ENCODE peak calls at places on chromosome 15, in eight cellular contexts. One of them, this sample, is unnamed.

GRCh38 chr15:74548236-74548635 is 7.2 kb downstream of the ARID3B start:
- DNase-seq in heart left ventricle: no peak
- DNase-seq in right atrium auricular region: no peak
- DNase-seq in transverse colon: no peak
- DNase-seq in fibroblast of lung: no peak
- DNase-seq in breast epithelium: no peak
- DNase-seq in dorsolateral prefrontal cortex: no peak
- DNase-seq in AG04450: no peak
- DNase-seq in this sample: no peak

GRCh38 chr15:64455951-64456350 is 4.4 kb upstream of the ZNF609 start:
- DNase-seq in heart left ventricle: peak
- DNase-seq in right atrium auricular region: no peak
- DNase-seq in transverse colon: peak
- DNase-seq in fibroblast of lung: peak
- DNase-seq in breast epithelium: no peak
- DNase-seq in dorsolateral prefrontal cortex: peak
- DNase-seq in AG04450: no peak
- DNase-seq in this sample: no peak

GRCh38 chr15:100878601-100879000 is 1.0 kb upstream of the ALDH1A3 start:
- DNase-seq in heart left ventricle: no peak
- DNase-seq in right atrium auricular region: no peak
- DNase-seq in transverse colon: no peak
- DNase-seq in fibroblast of lung: no peak
- DNase-seq in breast epithelium: no peak
- DNase-seq in dorsolateral prefrontal cortex: no peak
- DNase-seq in AG04450: no peak
- DNase-seq in this sample: no peak

GRCh38 chr15:54227569-54227968 is 249.3 kb downstream of the UNC13C start:
- DNase-seq in heart left ventricle: no peak
- DNase-seq in right atrium auricular region: no peak
- DNase-seq in transverse colon: no peak
- DNase-seq in fibroblast of lung: no peak
- DNase-seq in breast epithelium: no peak
- DNase-seq in dorsolateral prefrontal cortex: no peak
- DNase-seq in AG04450: no peak
- DNase-seq in this sample: no peak

GRCh38 chr15:55709458-55709857 is 33.5 kb downstream of the PRTG start:
- DNase-seq in heart left ventricle: no peak
- DNase-seq in right atrium auricular region: no peak
- DNase-seq in transverse colon: no peak
- DNase-seq in fibroblast of lung: no peak
- DNase-seq in breast epithelium: no peak
- DNase-seq in dorsolateral prefrontal cortex: no peak
- DNase-seq in AG04450: no peak
- DNase-seq in this sample: no peak

GRCh38 chr15:67822537-67823370 is 2.6 kb upstream of the SKOR1 start:
- DNase-seq in heart left ventricle: no peak
- DNase-seq in right atrium auricular region: no peak
- DNase-seq in transverse colon: no peak
- DNase-seq in fibroblast of lung: no peak
- DNase-seq in breast epithelium: no peak
- DNase-seq in dorsolateral prefrontal cortex: no peak
- DNase-seq in AG04450: no peak
- DNase-seq in this sample: no peak

GRCh38 chr15:79524531-79524930 is 92.4 kb downstream of the MINAR1 start:
- DNase-seq in heart left ventricle: no peak
- DNase-seq in right atrium auricular region: no peak
- DNase-seq in transverse colon: no peak
- DNase-seq in fibroblast of lung: no peak
- DNase-seq in breast epithelium: no peak
- DNase-seq in dorsolateral prefrontal cortex: no peak
- DNase-seq in AG04450: no peak
- DNase-seq in this sample: no peak

GRCh38 chr15:32855942-32856341 is 138.1 kb downstream of the GREM1 start:
- DNase-seq in heart left ventricle: no peak
- DNase-seq in right atrium auricular region: no peak
- DNase-seq in transverse colon: no peak
- DNase-seq in fibroblast of lung: peak
- DNase-seq in breast epithelium: no peak
- DNase-seq in dorsolateral prefrontal cortex: no peak
- DNase-seq in AG04450: peak
- DNase-seq in this sample: peak

DNA sequence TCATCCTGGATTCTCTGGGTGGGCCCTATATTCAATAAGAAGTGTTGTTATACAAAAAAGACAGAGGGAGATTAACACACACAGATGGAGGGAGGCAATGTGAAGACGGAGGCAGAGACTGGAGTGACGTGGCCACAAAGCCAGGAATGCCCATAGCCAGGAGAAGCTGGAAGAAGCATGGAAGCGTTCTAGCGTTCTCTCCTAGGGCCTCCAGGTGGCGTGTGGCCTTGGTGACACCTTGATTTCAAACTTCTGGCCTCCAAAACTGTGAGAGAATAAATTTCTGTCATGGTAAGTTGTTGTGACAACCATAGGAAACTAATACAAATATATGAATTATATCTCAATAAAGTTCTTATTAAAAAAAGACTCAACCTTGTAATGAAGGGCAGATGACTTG is 21.3 kb downstream of the THBS1 start:
- DNase-seq in heart left ventricle: no peak
- DNase-seq in right atrium auricular region: no peak
- DNase-seq in transverse colon: no peak
- DNase-seq in fibroblast of lung: no peak
- DNase-seq in breast epithelium: no peak
- DNase-seq in dorsolateral prefrontal cortex: no peak
- DNase-seq in AG04450: no peak
- DNase-seq in this sample: no peak
- TF ChIP-seq CTCF in heart left ventricle: no peak
- TF ChIP-seq CTCF in right atrium auricular region: no peak
- TF ChIP-seq CTCF in transverse colon: no peak
- TF ChIP-seq CTCF in fibroblast of lung: no peak
- TF ChIP-seq CTCF in breast epithelium: no peak
- TF ChIP-seq CTCF in dorsolateral prefrontal cortex: no peak
- TF ChIP-seq CTCF in AG04450: peak
- TF ChIP-seq CTCF in this sample: no peak

GRCh38 chr15:70096975-70097336 is 761 bp downstream of the TLE3 start:
- DNase-seq in heart left ventricle: no peak
- DNase-seq in right atrium auricular region: no peak
- DNase-seq in transverse colon: no peak
- DNase-seq in fibroblast of lung: no peak
- DNase-seq in breast epithelium: no peak
- DNase-seq in dorsolateral prefrontal cortex: no peak
- DNase-seq in AG04450: no peak
- DNase-seq in this sample: no peak

GRCh38 chr15:70098170-70098460 is 398 bp upstream of the TLE3 start:
- DNase-seq in heart left ventricle: no peak
- DNase-seq in right atrium auricular region: no peak
- DNase-seq in transverse colon: peak
- DNase-seq in fibroblast of lung: no peak
- DNase-seq in breast epithelium: no peak
- DNase-seq in dorsolateral prefrontal cortex: no peak
- DNase-seq in AG04450: no peak
- DNase-seq in this sample: no peak

GRCh38 chr15:70098461-70099166 is 897 bp upstream of the TLE3 start:
- DNase-seq in heart left ventricle: no peak
- DNase-seq in right atrium auricular region: no peak
- DNase-seq in transverse colon: peak
- DNase-seq in fibroblast of lung: peak
- DNase-seq in breast epithelium: no peak
- DNase-seq in dorsolateral prefrontal cortex: no peak
- DNase-seq in AG04450: no peak
- DNase-seq in this sample: no peak

GRCh38 chr15:70096215-70096974 is 1.3 kb downstream of the TLE3 start:
- DNase-seq in heart left ventricle: peak
- DNase-seq in right atrium auricular region: no peak
- DNase-seq in transverse colon: peak
- DNase-seq in fibroblast of lung: peak
- DNase-seq in breast epithelium: peak
- DNase-seq in dorsolateral prefrontal cortex: peak
- DNase-seq in AG04450: no peak
- DNase-seq in this sample: no peak

DNA sequence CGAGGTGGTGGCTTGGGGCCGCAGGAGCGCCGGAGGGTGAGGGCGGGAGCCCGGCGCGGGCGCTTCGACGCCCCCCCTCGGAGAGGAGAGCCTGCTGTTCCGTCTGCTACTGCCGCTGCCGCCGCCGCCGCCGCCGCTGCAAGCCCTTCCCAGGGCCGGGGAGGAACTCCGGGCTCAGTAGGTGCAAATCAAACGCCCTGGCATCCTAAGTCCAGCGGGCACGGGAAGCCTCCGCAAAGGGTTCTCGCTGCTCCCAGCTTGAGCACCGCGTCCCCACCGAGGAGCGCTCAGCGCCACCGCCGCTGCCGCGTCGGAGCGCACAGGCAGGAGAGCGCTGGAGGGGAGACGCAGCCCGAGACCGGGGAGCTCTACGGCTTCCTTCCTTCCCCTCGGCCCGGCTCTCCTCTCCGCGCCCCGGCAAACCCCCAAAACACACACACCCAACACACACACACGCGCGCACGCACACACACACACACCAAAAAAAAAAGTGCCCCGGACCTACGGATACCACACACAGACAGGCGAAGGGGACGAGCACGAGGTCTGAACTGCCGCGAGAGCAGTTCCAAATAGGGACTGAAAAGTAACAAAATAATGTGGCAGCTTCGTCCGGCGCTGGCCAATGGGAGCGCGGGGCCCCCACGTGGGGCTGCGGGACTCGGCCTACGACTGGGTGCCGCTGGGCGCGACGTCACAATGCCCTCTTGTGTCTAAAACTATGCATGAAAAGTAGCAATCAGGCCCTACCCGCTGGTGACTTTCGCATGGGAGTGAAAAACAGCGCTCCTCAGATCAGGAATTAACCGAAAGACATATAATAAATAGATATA is at the start of gene TLE3:
- DNase-seq in heart left ventricle: peak
- DNase-seq in right atrium auricular region: peak
- DNase-seq in transverse colon: peak
- DNase-seq in fibroblast of lung: peak
- DNase-seq in breast epithelium: peak
- DNase-seq in dorsolateral prefrontal cortex: peak
- DNase-seq in AG04450: peak
- DNase-seq in this sample: peak
- TF ChIP-seq CTCF in heart left ventricle: peak
- TF ChIP-seq CTCF in right atrium auricular region: no peak
- TF ChIP-seq CTCF in transverse colon: peak
- TF ChIP-seq CTCF in fibroblast of lung: peak
- TF ChIP-seq CTCF in breast epithelium: peak
- TF ChIP-seq CTCF in dorsolateral prefrontal cortex: peak
- TF ChIP-seq CTCF in AG04450: peak
- TF ChIP-seq CTCF in this sample: peak

DNA sequence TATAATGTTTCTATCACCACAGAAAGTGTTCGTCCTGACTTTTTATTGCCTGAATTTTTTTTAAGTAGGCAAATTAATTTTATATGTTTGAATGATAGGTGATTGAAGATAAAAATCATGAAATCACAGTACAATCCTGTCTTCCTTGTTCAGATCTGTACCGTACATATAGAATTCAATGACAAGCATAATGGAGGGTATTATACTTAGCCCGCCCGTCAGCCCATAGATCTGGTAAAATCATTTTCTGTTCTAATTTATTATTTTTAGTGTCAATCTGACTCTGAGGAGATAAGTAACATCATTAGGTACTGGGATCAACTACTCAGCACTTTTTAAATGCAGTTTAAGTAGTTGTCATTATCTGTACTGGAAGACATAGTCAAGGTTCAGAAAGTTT is 269.9 kb downstream of the NR2F2 start:
- DNase-seq in heart left ventricle: no peak
- DNase-seq in right atrium auricular region: no peak
- DNase-seq in transverse colon: no peak
- DNase-seq in fibroblast of lung: no peak
- DNase-seq in breast epithelium: no peak
- DNase-seq in dorsolateral prefrontal cortex: no peak
- DNase-seq in AG04450: no peak
- DNase-seq in this sample: no peak
- TF ChIP-seq CTCF in heart left ventricle: no peak
- TF ChIP-seq CTCF in right atrium auricular region: no peak
- TF ChIP-seq CTCF in transverse colon: no peak
- TF ChIP-seq CTCF in fibroblast of lung: no peak
- TF ChIP-seq CTCF in breast epithelium: no peak
- TF ChIP-seq CTCF in dorsolateral prefrontal cortex: no peak
- TF ChIP-seq CTCF in AG04450: no peak
- TF ChIP-seq CTCF in this sample: no peak

GRCh38 chr15:89299896-89300295 is 34.7 kb downstream of the POLG start:
- DNase-seq in heart left ventricle: no peak
- DNase-seq in right atrium auricular region: no peak
- DNase-seq in transverse colon: no peak
- DNase-seq in fibroblast of lung: peak
- DNase-seq in breast epithelium: no peak
- DNase-seq in dorsolateral prefrontal cortex: no peak
- DNase-seq in AG04450: peak
- DNase-seq in this sample: peak
- TF ChIP-seq CTCF in heart left ventricle: peak
- TF ChIP-seq CTCF in right atrium auricular region: no peak
- TF ChIP-seq CTCF in transverse colon: no peak
- TF ChIP-seq CTCF in fibroblast of lung: peak
- TF ChIP-seq CTCF in breast epithelium: no peak
- TF ChIP-seq CTCF in dorsolateral prefrontal cortex: peak
- TF ChIP-seq CTCF in AG04450: peak
- TF ChIP-seq CTCF in this sample: peak

GRCh38 chr15:29921130-29921601 is 98.9 kb upstream of the TJP1 start:
- DNase-seq in heart left ventricle: no peak
- DNase-seq in right atrium auricular region: no peak
- DNase-seq in transverse colon: no peak
- DNase-seq in fibroblast of lung: no peak
- DNase-seq in breast epithelium: no peak
- DNase-seq in dorsolateral prefrontal cortex: no peak
- DNase-seq in AG04450: no peak
- DNase-seq in this sample: no peak

GRCh38 chr15:29922191-29922590 is 99.9 kb upstream of the TJP1 start:
- DNase-seq in heart left ventricle: no peak
- DNase-seq in right atrium auricular region: no peak
- DNase-seq in transverse colon: no peak
- DNase-seq in fibroblast of lung: no peak
- DNase-seq in breast epithelium: no peak
- DNase-seq in dorsolateral prefrontal cortex: no peak
- DNase-seq in AG04450: no peak
- DNase-seq in this sample: no peak

GRCh38 chr15:29924750-29925149 is 102.5 kb upstream of the TJP1 start:
- DNase-seq in heart left ventricle: no peak
- DNase-seq in right atrium auricular region: no peak
- DNase-seq in transverse colon: peak
- DNase-seq in fibroblast of lung: peak
- DNase-seq in breast epithelium: no peak
- DNase-seq in dorsolateral prefrontal cortex: no peak
- DNase-seq in AG04450: peak
- DNase-seq in this sample: peak

GRCh38 chr15:29925227-29926082 is 103.2 kb upstream of the TJP1 start:
- DNase-seq in heart left ventricle: peak
- DNase-seq in right atrium auricular region: no peak
- DNase-seq in transverse colon: peak
- DNase-seq in fibroblast of lung: peak
- DNase-seq in breast epithelium: no peak
- DNase-seq in dorsolateral prefrontal cortex: peak
- DNase-seq in AG04450: peak
- DNase-seq in this sample: no peak

GRCh38 chr15:29926083-29926388 is 103.8 kb upstream of the TJP1 start:
- DNase-seq in heart left ventricle: no peak
- DNase-seq in right atrium auricular region: no peak
- DNase-seq in transverse colon: no peak
- DNase-seq in fibroblast of lung: no peak
- DNase-seq in breast epithelium: no peak
- DNase-seq in dorsolateral prefrontal cortex: no peak
- DNase-seq in AG04450: no peak
- DNase-seq in this sample: no peak
- TF ChIP-seq CTCF in heart left ventricle: no peak
- TF ChIP-seq CTCF in right atrium auricular region: no peak
- TF ChIP-seq CTCF in transverse colon: no peak
- TF ChIP-seq CTCF in fibroblast of lung: no peak
- TF ChIP-seq CTCF in breast epithelium: no peak
- TF ChIP-seq CTCF in dorsolateral prefrontal cortex: no peak
- TF ChIP-seq CTCF in AG04450: no peak
- TF ChIP-seq CTCF in this sample: no peak

GRCh38 chr15:75758071-75758872 is 45.6 kb upstream of the CSPG4 start:
- DNase-seq in heart left ventricle: peak
- DNase-seq in right atrium auricular region: peak
- DNase-seq in transverse colon: peak
- DNase-seq in fibroblast of lung: peak
- DNase-seq in breast epithelium: peak
- DNase-seq in dorsolateral prefrontal cortex: peak
- DNase-seq in AG04450: peak
- DNase-seq in this sample: no peak
- TF ChIP-seq CTCF in heart left ventricle: peak
- TF ChIP-seq CTCF in right atrium auricular region: no peak
- TF ChIP-seq CTCF in transverse colon: peak
- TF ChIP-seq CTCF in fibroblast of lung: peak
- TF ChIP-seq CTCF in breast epithelium: no peak
- TF ChIP-seq CTCF in dorsolateral prefrontal cortex: peak
- TF ChIP-seq CTCF in AG04450: peak
- TF ChIP-seq CTCF in this sample: peak

This sample was measured in AG04449.